ENCODE peak calls at places on chromosomes 11 and 22, in nine cellular contexts. One of them, this sample, is unnamed.

GRCh38 chr22:37167981-37168647 is 18.4 kb upstream of the IL2RB start:
- DNase-seq in fibroblast of villous mesenchyme: no peak
- DNase-seq in neural progenitor cell: no peak
- DNase-seq in stimulated activated CD8-positive, alpha-beta memory T cell treated with anti-CD3 and anti-CD28 coated beads, Interleukin-7, amount 100 ng/mL, for 1 hour: no peak
- DNase-seq in colonic mucosa: no peak
- DNase-seq in ecto neural progenitor cell: no peak
- DNase-seq in RCC 7860: no peak
- DNase-seq in stimulated activated CD4-positive, alpha-beta T cell treated with anti-CD3 and anti-CD28 coated beads, Interleukin-2, amount 100 ng/mL, for 48 hours: no peak
- DNase-seq in H1: no peak
- DNase-seq in this sample: no peak

GRCh38 chr22:41538583-41538982 is 5.7 kb downstream of the POLR3H start:
- DNase-seq in fibroblast of villous mesenchyme: no peak
- DNase-seq in neural progenitor cell: no peak
- DNase-seq in stimulated activated CD8-positive, alpha-beta memory T cell treated with anti-CD3 and anti-CD28 coated beads, Interleukin-7, amount 100 ng/mL, for 1 hour: no peak
- DNase-seq in colonic mucosa: no peak
- DNase-seq in ecto neural progenitor cell: no peak
- DNase-seq in RCC 7860: no peak
- DNase-seq in stimulated activated CD4-positive, alpha-beta T cell treated with anti-CD3 and anti-CD28 coated beads, Interleukin-2, amount 100 ng/mL, for 48 hours: no peak
- DNase-seq in H1: no peak
- DNase-seq in this sample: no peak

GRCh38 chr11:10459029-10459970 is 4.2 kb downstream of the AMPD3 start:
- DNase-seq in fibroblast of villous mesenchyme: no peak
- DNase-seq in neural progenitor cell: no peak
- DNase-seq in stimulated activated CD8-positive, alpha-beta memory T cell treated with anti-CD3 and anti-CD28 coated beads, Interleukin-7, amount 100 ng/mL, for 1 hour: peak
- DNase-seq in colonic mucosa: no peak
- DNase-seq in ecto neural progenitor cell: peak
- DNase-seq in RCC 7860: no peak
- DNase-seq in stimulated activated CD4-positive, alpha-beta T cell treated with anti-CD3 and anti-CD28 coated beads, Interleukin-2, amount 100 ng/mL, for 48 hours: peak
- DNase-seq in H1: no peak
- DNase-seq in this sample: no peak

GRCh38 chr11:126489791-126490190 is 134.3 kb downstream of the ST3GAL4 start:
- DNase-seq in fibroblast of villous mesenchyme: no peak
- DNase-seq in neural progenitor cell: no peak
- DNase-seq in stimulated activated CD8-positive, alpha-beta memory T cell treated with anti-CD3 and anti-CD28 coated beads, Interleukin-7, amount 100 ng/mL, for 1 hour: no peak
- DNase-seq in colonic mucosa: no peak
- DNase-seq in ecto neural progenitor cell: no peak
- DNase-seq in RCC 7860: no peak
- DNase-seq in stimulated activated CD4-positive, alpha-beta T cell treated with anti-CD3 and anti-CD28 coated beads, Interleukin-2, amount 100 ng/mL, for 48 hours: no peak
- DNase-seq in H1: no peak
- DNase-seq in this sample: no peak

GRCh38 chr11:73034777-73035176 is 107.3 kb downstream of the FCHSD2 start:
- DNase-seq in fibroblast of villous mesenchyme: no peak
- DNase-seq in neural progenitor cell: no peak
- DNase-seq in stimulated activated CD8-positive, alpha-beta memory T cell treated with anti-CD3 and anti-CD28 coated beads, Interleukin-7, amount 100 ng/mL, for 1 hour: no peak
- DNase-seq in colonic mucosa: no peak
- DNase-seq in ecto neural progenitor cell: no peak
- DNase-seq in RCC 7860: no peak
- DNase-seq in stimulated activated CD4-positive, alpha-beta T cell treated with anti-CD3 and anti-CD28 coated beads, Interleukin-2, amount 100 ng/mL, for 48 hours: no peak
- DNase-seq in H1: no peak
- DNase-seq in this sample: no peak

GRCh38 chr11:95487938-95488337 is 256.9 kb upstream of the SESN3 start:
- DNase-seq in fibroblast of villous mesenchyme: no peak
- DNase-seq in neural progenitor cell: no peak
- DNase-seq in stimulated activated CD8-positive, alpha-beta memory T cell treated with anti-CD3 and anti-CD28 coated beads, Interleukin-7, amount 100 ng/mL, for 1 hour: no peak
- DNase-seq in colonic mucosa: no peak
- DNase-seq in ecto neural progenitor cell: no peak
- DNase-seq in RCC 7860: no peak
- DNase-seq in stimulated activated CD4-positive, alpha-beta T cell treated with anti-CD3 and anti-CD28 coated beads, Interleukin-2, amount 100 ng/mL, for 48 hours: no peak
- DNase-seq in H1: no peak
- DNase-seq in this sample: no peak

GRCh38 chr11:80617156-80617555 is 1176.3 kb upstream of the TENM4 start:
- DNase-seq in fibroblast of villous mesenchyme: no peak
- DNase-seq in neural progenitor cell: no peak
- DNase-seq in stimulated activated CD8-positive, alpha-beta memory T cell treated with anti-CD3 and anti-CD28 coated beads, Interleukin-7, amount 100 ng/mL, for 1 hour: no peak
- DNase-seq in colonic mucosa: no peak
- DNase-seq in ecto neural progenitor cell: no peak
- DNase-seq in RCC 7860: no peak
- DNase-seq in stimulated activated CD4-positive, alpha-beta T cell treated with anti-CD3 and anti-CD28 coated beads, Interleukin-2, amount 100 ng/mL, for 48 hours: no peak
- DNase-seq in H1: no peak
- DNase-seq in this sample: no peak

GRCh38 chr11:64802370-64803162 is 448 bp downstream of the MAP4K2 start:
- DNase-seq in fibroblast of villous mesenchyme: no peak
- DNase-seq in neural progenitor cell: no peak
- DNase-seq in stimulated activated CD8-positive, alpha-beta memory T cell treated with anti-CD3 and anti-CD28 coated beads, Interleukin-7, amount 100 ng/mL, for 1 hour: no peak
- DNase-seq in colonic mucosa: peak
- DNase-seq in ecto neural progenitor cell: no peak
- DNase-seq in RCC 7860: no peak
- DNase-seq in stimulated activated CD4-positive, alpha-beta T cell treated with anti-CD3 and anti-CD28 coated beads, Interleukin-2, amount 100 ng/mL, for 48 hours: peak
- DNase-seq in H1: no peak
- DNase-seq in this sample: no peak

GRCh38 chr11:100830295-100830694 is 143.2 kb downstream of the ARHGAP42 start:
- DNase-seq in fibroblast of villous mesenchyme: peak
- DNase-seq in neural progenitor cell: peak
- DNase-seq in stimulated activated CD8-positive, alpha-beta memory T cell treated with anti-CD3 and anti-CD28 coated beads, Interleukin-7, amount 100 ng/mL, for 1 hour: no peak
- DNase-seq in colonic mucosa: no peak
- DNase-seq in ecto neural progenitor cell: no peak
- DNase-seq in RCC 7860: peak
- DNase-seq in stimulated activated CD4-positive, alpha-beta T cell treated with anti-CD3 and anti-CD28 coated beads, Interleukin-2, amount 100 ng/mL, for 48 hours: no peak
- DNase-seq in H1: no peak
- DNase-seq in this sample: no peak

GRCh38 chr22:42621505-42622002 is 6.9 kb upstream of the POLDIP3 start:
- DNase-seq in fibroblast of villous mesenchyme: peak
- DNase-seq in neural progenitor cell: peak
- DNase-seq in stimulated activated CD8-positive, alpha-beta memory T cell treated with anti-CD3 and anti-CD28 coated beads, Interleukin-7, amount 100 ng/mL, for 1 hour: peak
- DNase-seq in colonic mucosa: peak
- DNase-seq in ecto neural progenitor cell: peak
- DNase-seq in RCC 7860: peak
- DNase-seq in stimulated activated CD4-positive, alpha-beta T cell treated with anti-CD3 and anti-CD28 coated beads, Interleukin-2, amount 100 ng/mL, for 48 hours: peak
- DNase-seq in H1: peak
- DNase-seq in this sample: peak

GRCh38 chr11:128040603-128041002 is 546.8 kb downstream of the ETS1 start:
- DNase-seq in fibroblast of villous mesenchyme: peak
- DNase-seq in neural progenitor cell: no peak
- DNase-seq in stimulated activated CD8-positive, alpha-beta memory T cell treated with anti-CD3 and anti-CD28 coated beads, Interleukin-7, amount 100 ng/mL, for 1 hour: no peak
- DNase-seq in colonic mucosa: no peak
- DNase-seq in ecto neural progenitor cell: no peak
- DNase-seq in RCC 7860: no peak
- DNase-seq in stimulated activated CD4-positive, alpha-beta T cell treated with anti-CD3 and anti-CD28 coated beads, Interleukin-2, amount 100 ng/mL, for 48 hours: no peak
- DNase-seq in H1: no peak
- DNase-seq in this sample: peak

GRCh38 chr22:50269573-50270301 is 443 bp downstream of the MAPK11 start:
- DNase-seq in fibroblast of villous mesenchyme: no peak
- DNase-seq in neural progenitor cell: no peak
- DNase-seq in stimulated activated CD8-positive, alpha-beta memory T cell treated with anti-CD3 and anti-CD28 coated beads, Interleukin-7, amount 100 ng/mL, for 1 hour: no peak
- DNase-seq in colonic mucosa: no peak
- DNase-seq in ecto neural progenitor cell: peak
- DNase-seq in RCC 7860: no peak
- DNase-seq in stimulated activated CD4-positive, alpha-beta T cell treated with anti-CD3 and anti-CD28 coated beads, Interleukin-2, amount 100 ng/mL, for 48 hours: peak
- DNase-seq in H1: no peak
- DNase-seq in this sample: peak

GRCh38 chr11:4393209-4394196 is at the start of gene TRIM21:
- DNase-seq in fibroblast of villous mesenchyme: peak
- DNase-seq in neural progenitor cell: peak
- DNase-seq in stimulated activated CD8-positive, alpha-beta memory T cell treated with anti-CD3 and anti-CD28 coated beads, Interleukin-7, amount 100 ng/mL, for 1 hour: peak
- DNase-seq in colonic mucosa: peak
- DNase-seq in ecto neural progenitor cell: peak
- DNase-seq in RCC 7860: peak
- DNase-seq in stimulated activated CD4-positive, alpha-beta T cell treated with anti-CD3 and anti-CD28 coated beads, Interleukin-2, amount 100 ng/mL, for 48 hours: peak
- DNase-seq in H1: peak
- DNase-seq in this sample: peak

GRCh38 chr11:79953629-79954028 is 512.8 kb upstream of the TENM4 start:
- DNase-seq in fibroblast of villous mesenchyme: no peak
- DNase-seq in neural progenitor cell: no peak
- DNase-seq in stimulated activated CD8-positive, alpha-beta memory T cell treated with anti-CD3 and anti-CD28 coated beads, Interleukin-7, amount 100 ng/mL, for 1 hour: no peak
- DNase-seq in colonic mucosa: no peak
- DNase-seq in ecto neural progenitor cell: no peak
- DNase-seq in RCC 7860: no peak
- DNase-seq in stimulated activated CD4-positive, alpha-beta T cell treated with anti-CD3 and anti-CD28 coated beads, Interleukin-2, amount 100 ng/mL, for 48 hours: no peak
- DNase-seq in H1: no peak
- DNase-seq in this sample: no peak

GRCh38 chr11:69396051-69396947 is 85.2 kb upstream of the LINC01488 start:
- DNase-seq in fibroblast of villous mesenchyme: no peak
- DNase-seq in neural progenitor cell: no peak
- DNase-seq in stimulated activated CD8-positive, alpha-beta memory T cell treated with anti-CD3 and anti-CD28 coated beads, Interleukin-7, amount 100 ng/mL, for 1 hour: no peak
- DNase-seq in colonic mucosa: no peak
- DNase-seq in ecto neural progenitor cell: no peak
- DNase-seq in RCC 7860: no peak
- DNase-seq in stimulated activated CD4-positive, alpha-beta T cell treated with anti-CD3 and anti-CD28 coated beads, Interleukin-2, amount 100 ng/mL, for 48 hours: no peak
- DNase-seq in H1: no peak
- DNase-seq in this sample: no peak

GRCh38 chr11:107359701-107360100 is 97.9 kb downstream of the CWF19L2 start:
- DNase-seq in fibroblast of villous mesenchyme: no peak
- DNase-seq in neural progenitor cell: no peak
- DNase-seq in stimulated activated CD8-positive, alpha-beta memory T cell treated with anti-CD3 and anti-CD28 coated beads, Interleukin-7, amount 100 ng/mL, for 1 hour: no peak
- DNase-seq in colonic mucosa: no peak
- DNase-seq in ecto neural progenitor cell: no peak
- DNase-seq in RCC 7860: no peak
- DNase-seq in stimulated activated CD4-positive, alpha-beta T cell treated with anti-CD3 and anti-CD28 coated beads, Interleukin-2, amount 100 ng/mL, for 48 hours: no peak
- DNase-seq in H1: no peak
- DNase-seq in this sample: no peak

GRCh38 chr11:96085349-96085910 is 161.5 kb upstream of the MTMR2 start:
- DNase-seq in fibroblast of villous mesenchyme: no peak
- DNase-seq in neural progenitor cell: no peak
- DNase-seq in stimulated activated CD8-positive, alpha-beta memory T cell treated with anti-CD3 and anti-CD28 coated beads, Interleukin-7, amount 100 ng/mL, for 1 hour: no peak
- DNase-seq in colonic mucosa: no peak
- DNase-seq in ecto neural progenitor cell: no peak
- DNase-seq in RCC 7860: no peak
- DNase-seq in stimulated activated CD4-positive, alpha-beta T cell treated with anti-CD3 and anti-CD28 coated beads, Interleukin-2, amount 100 ng/mL, for 48 hours: no peak
- DNase-seq in H1: no peak
- DNase-seq in this sample: no peak

GRCh38 chr11:72237112-72237931 is 6.7 kb downstream of the PHOX2A start:
- DNase-seq in fibroblast of villous mesenchyme: no peak
- DNase-seq in neural progenitor cell: no peak
- DNase-seq in stimulated activated CD8-positive, alpha-beta memory T cell treated with anti-CD3 and anti-CD28 coated beads, Interleukin-7, amount 100 ng/mL, for 1 hour: no peak
- DNase-seq in colonic mucosa: no peak
- DNase-seq in ecto neural progenitor cell: no peak
- DNase-seq in RCC 7860: no peak
- DNase-seq in stimulated activated CD4-positive, alpha-beta T cell treated with anti-CD3 and anti-CD28 coated beads, Interleukin-2, amount 100 ng/mL, for 48 hours: no peak
- DNase-seq in H1: no peak
- DNase-seq in this sample: no peak

GRCh38 chr11:96280444-96280843 is 62.6 kb downstream of the MAML2 start:
- DNase-seq in fibroblast of villous mesenchyme: no peak
- DNase-seq in neural progenitor cell: no peak
- DNase-seq in stimulated activated CD8-positive, alpha-beta memory T cell treated with anti-CD3 and anti-CD28 coated beads, Interleukin-7, amount 100 ng/mL, for 1 hour: no peak
- DNase-seq in colonic mucosa: no peak
- DNase-seq in ecto neural progenitor cell: no peak
- DNase-seq in RCC 7860: no peak
- DNase-seq in stimulated activated CD4-positive, alpha-beta T cell treated with anti-CD3 and anti-CD28 coated beads, Interleukin-2, amount 100 ng/mL, for 48 hours: no peak
- DNase-seq in H1: no peak
- DNase-seq in this sample: no peak

GRCh38 chr11:108368134-108368533 is 99.2 kb downstream of the C11orf65 start:
- DNase-seq in fibroblast of villous mesenchyme: no peak
- DNase-seq in neural progenitor cell: no peak
- DNase-seq in stimulated activated CD8-positive, alpha-beta memory T cell treated with anti-CD3 and anti-CD28 coated beads, Interleukin-7, amount 100 ng/mL, for 1 hour: no peak
- DNase-seq in colonic mucosa: no peak
- DNase-seq in ecto neural progenitor cell: no peak
- DNase-seq in RCC 7860: no peak
- DNase-seq in stimulated activated CD4-positive, alpha-beta T cell treated with anti-CD3 and anti-CD28 coated beads, Interleukin-2, amount 100 ng/mL, for 48 hours: no peak
- DNase-seq in H1: no peak
- DNase-seq in this sample: peak

GRCh38 chr22:47570851-47571250 is 808.4 kb downstream of the TBC1D22A start:
- DNase-seq in fibroblast of villous mesenchyme: no peak
- DNase-seq in neural progenitor cell: no peak
- DNase-seq in stimulated activated CD8-positive, alpha-beta memory T cell treated with anti-CD3 and anti-CD28 coated beads, Interleukin-7, amount 100 ng/mL, for 1 hour: no peak
- DNase-seq in colonic mucosa: no peak
- DNase-seq in ecto neural progenitor cell: no peak
- DNase-seq in RCC 7860: no peak
- DNase-seq in stimulated activated CD4-positive, alpha-beta T cell treated with anti-CD3 and anti-CD28 coated beads, Interleukin-2, amount 100 ng/mL, for 48 hours: no peak
- DNase-seq in H1: no peak
- DNase-seq in this sample: no peak

GRCh38 chr11:14547440-14547839 is 27.3 kb upstream of the PSMA1 start:
- DNase-seq in fibroblast of villous mesenchyme: no peak
- DNase-seq in neural progenitor cell: no peak
- DNase-seq in stimulated activated CD8-positive, alpha-beta memory T cell treated with anti-CD3 and anti-CD28 coated beads, Interleukin-7, amount 100 ng/mL, for 1 hour: no peak
- DNase-seq in colonic mucosa: no peak
- DNase-seq in ecto neural progenitor cell: no peak
- DNase-seq in RCC 7860: no peak
- DNase-seq in stimulated activated CD4-positive, alpha-beta T cell treated with anti-CD3 and anti-CD28 coated beads, Interleukin-2, amount 100 ng/mL, for 48 hours: no peak
- DNase-seq in H1: no peak
- DNase-seq in this sample: no peak

GRCh38 chr11:11468919-11469318 is 115.9 kb upstream of the CSNK2A3 start:
- DNase-seq in fibroblast of villous mesenchyme: no peak
- DNase-seq in neural progenitor cell: no peak
- DNase-seq in stimulated activated CD8-positive, alpha-beta memory T cell treated with anti-CD3 and anti-CD28 coated beads, Interleukin-7, amount 100 ng/mL, for 1 hour: no peak
- DNase-seq in colonic mucosa: no peak
- DNase-seq in ecto neural progenitor cell: no peak
- DNase-seq in RCC 7860: no peak
- DNase-seq in stimulated activated CD4-positive, alpha-beta T cell treated with anti-CD3 and anti-CD28 coated beads, Interleukin-2, amount 100 ng/mL, for 48 hours: no peak
- DNase-seq in H1: no peak
- DNase-seq in this sample: no peak

GRCh38 chr11:94738746-94739145 is 29.4 kb upstream of the AMOTL1 start:
- DNase-seq in fibroblast of villous mesenchyme: no peak
- DNase-seq in neural progenitor cell: no peak
- DNase-seq in stimulated activated CD8-positive, alpha-beta memory T cell treated with anti-CD3 and anti-CD28 coated beads, Interleukin-7, amount 100 ng/mL, for 1 hour: no peak
- DNase-seq in colonic mucosa: no peak
- DNase-seq in ecto neural progenitor cell: no peak
- DNase-seq in RCC 7860: no peak
- DNase-seq in stimulated activated CD4-positive, alpha-beta T cell treated with anti-CD3 and anti-CD28 coated beads, Interleukin-2, amount 100 ng/mL, for 48 hours: no peak
- DNase-seq in H1: no peak
- DNase-seq in this sample: no peak

GRCh38 chr22:24380220-24381218 is 46.9 kb upstream of the ADORA2A start:
- DNase-seq in fibroblast of villous mesenchyme: no peak
- DNase-seq in neural progenitor cell: no peak
- DNase-seq in stimulated activated CD8-positive, alpha-beta memory T cell treated with anti-CD3 and anti-CD28 coated beads, Interleukin-7, amount 100 ng/mL, for 1 hour: no peak
- DNase-seq in colonic mucosa: no peak
- DNase-seq in ecto neural progenitor cell: no peak
- DNase-seq in RCC 7860: no peak
- DNase-seq in stimulated activated CD4-positive, alpha-beta T cell treated with anti-CD3 and anti-CD28 coated beads, Interleukin-2, amount 100 ng/mL, for 48 hours: no peak
- DNase-seq in H1: no peak
- DNase-seq in this sample: no peak

GRCh38 chr22:19574247-19574646 is 50.0 kb upstream of the CLDN5 start:
- DNase-seq in fibroblast of villous mesenchyme: no peak
- DNase-seq in neural progenitor cell: no peak
- DNase-seq in stimulated activated CD8-positive, alpha-beta memory T cell treated with anti-CD3 and anti-CD28 coated beads, Interleukin-7, amount 100 ng/mL, for 1 hour: no peak
- DNase-seq in colonic mucosa: no peak
- DNase-seq in ecto neural progenitor cell: no peak
- DNase-seq in RCC 7860: no peak
- DNase-seq in stimulated activated CD4-positive, alpha-beta T cell treated with anti-CD3 and anti-CD28 coated beads, Interleukin-2, amount 100 ng/mL, for 48 hours: no peak
- DNase-seq in H1: no peak
- DNase-seq in this sample: no peak

GRCh38 chr11:76443254-76443935 is 1.4 kb upstream of the EMSY start:
- DNase-seq in fibroblast of villous mesenchyme: peak
- DNase-seq in neural progenitor cell: no peak
- DNase-seq in stimulated activated CD8-positive, alpha-beta memory T cell treated with anti-CD3 and anti-CD28 coated beads, Interleukin-7, amount 100 ng/mL, for 1 hour: no peak
- DNase-seq in colonic mucosa: no peak
- DNase-seq in ecto neural progenitor cell: no peak
- DNase-seq in RCC 7860: no peak
- DNase-seq in stimulated activated CD4-positive, alpha-beta T cell treated with anti-CD3 and anti-CD28 coated beads, Interleukin-2, amount 100 ng/mL, for 48 hours: no peak
- DNase-seq in H1: no peak
- DNase-seq in this sample: no peak

GRCh38 chr11:2825261-2825885 is 60.2 kb downstream of the CDKN1C start:
- DNase-seq in fibroblast of villous mesenchyme: peak
- DNase-seq in neural progenitor cell: no peak
- DNase-seq in stimulated activated CD8-positive, alpha-beta memory T cell treated with anti-CD3 and anti-CD28 coated beads, Interleukin-7, amount 100 ng/mL, for 1 hour: no peak
- DNase-seq in colonic mucosa: peak
- DNase-seq in ecto neural progenitor cell: no peak
- DNase-seq in RCC 7860: no peak
- DNase-seq in stimulated activated CD4-positive, alpha-beta T cell treated with anti-CD3 and anti-CD28 coated beads, Interleukin-2, amount 100 ng/mL, for 48 hours: no peak
- DNase-seq in H1: no peak
- DNase-seq in this sample: peak

GRCh38 chr11:15800121-15800800 is 556.1 kb downstream of the SOX6 start:
- DNase-seq in fibroblast of villous mesenchyme: peak
- DNase-seq in neural progenitor cell: no peak
- DNase-seq in stimulated activated CD8-positive, alpha-beta memory T cell treated with anti-CD3 and anti-CD28 coated beads, Interleukin-7, amount 100 ng/mL, for 1 hour: no peak
- DNase-seq in colonic mucosa: peak
- DNase-seq in ecto neural progenitor cell: no peak
- DNase-seq in RCC 7860: peak
- DNase-seq in stimulated activated CD4-positive, alpha-beta T cell treated with anti-CD3 and anti-CD28 coated beads, Interleukin-2, amount 100 ng/mL, for 48 hours: no peak
- DNase-seq in H1: no peak
- DNase-seq in this sample: no peak

GRCh38 chr22:29635734-29636357 is 32.4 kb downstream of the NF2 start:
- DNase-seq in fibroblast of villous mesenchyme: peak
- DNase-seq in neural progenitor cell: peak
- DNase-seq in stimulated activated CD8-positive, alpha-beta memory T cell treated with anti-CD3 and anti-CD28 coated beads, Interleukin-7, amount 100 ng/mL, for 1 hour: no peak
- DNase-seq in colonic mucosa: no peak
- DNase-seq in ecto neural progenitor cell: no peak
- DNase-seq in RCC 7860: peak
- DNase-seq in stimulated activated CD4-positive, alpha-beta T cell treated with anti-CD3 and anti-CD28 coated beads, Interleukin-2, amount 100 ng/mL, for 48 hours: no peak
- DNase-seq in H1: no peak
- DNase-seq in this sample: peak

GRCh38 chr11:60863550-60864521 is 3.5 kb upstream of the ZP1 start:
- DNase-seq in fibroblast of villous mesenchyme: no peak
- DNase-seq in neural progenitor cell: no peak
- DNase-seq in stimulated activated CD8-positive, alpha-beta memory T cell treated with anti-CD3 and anti-CD28 coated beads, Interleukin-7, amount 100 ng/mL, for 1 hour: no peak
- DNase-seq in colonic mucosa: no peak
- DNase-seq in ecto neural progenitor cell: no peak
- DNase-seq in RCC 7860: no peak
- DNase-seq in stimulated activated CD4-positive, alpha-beta T cell treated with anti-CD3 and anti-CD28 coated beads, Interleukin-2, amount 100 ng/mL, for 48 hours: no peak
- DNase-seq in H1: no peak
- DNase-seq in this sample: no peak